ENCODE peak calls at places on chromosomes 1 and 21, in four cellular contexts. E is HCT116, L is OCI-LY7, M is MM.1S. X is an unnamed sample. For H3K4me1, the result is how much of the 10 kb centered on the place peaks cover.

GRCh38 chr1:232704694-232705680 is 75.1 kb upstream of the SIPA1L2 start:
- DNase-seq in L (no peak), M (no peak), E (peak), X (no peak)

GRCh38 chr1:40379785-40380452 is 6.4 kb downstream of the SMAP2 start:
- DNase-seq in L (no peak), E (no peak), M (no peak), X (no peak)

GRCh38 chr1:66412689-66413088 is 121.3 kb upstream of the SGIP1 start:
- DNase-seq in E (no peak), M (no peak), L (no peak), X (no peak)

GRCh38 chr1:145990249-145991097 is 5.9 kb downstream of the TXNIP start:
- DNase-seq in L (no peak), E (no peak), M (no peak), X (no peak)

GRCh38 chr1:19220991-19221390 is 10.9 kb upstream of the UBR4 start:
- DNase-seq in E (no peak), M (no peak), L (no peak), X (no peak)

GRCh38 chr1:5977494-5978444 is 14.5 kb downstream of the NPHP4 start:
- DNase-seq in M (no peak), L (no peak), E (no peak), X (no peak)

GRCh38 chr1:25174730-25175612 is 57.3 kb downstream of the SYF2 start:
- DNase-seq in M (no peak), E (no peak), L (no peak), X (no peak)

GRCh38 chr1:211420389-211420788 is 71.6 kb downstream of the RD3 start:
- DNase-seq in M (no peak), E (no peak), L (no peak), X (peak)

GRCh38 chr1:24390924-24391782 is 22.4 kb downstream of the STPG1 start:
- DNase-seq in E (peak), L (peak), M (peak), X (peak)

GRCh38 chr1:14968251-14968812 is 185.2 kb upstream of the TMEM51 start:
- DNase-seq in M (no peak), L (no peak), E (no peak), X (peak)

GRCh38 chr1:230939806-230940489 is 38.7 kb downstream of the TTC13 start:
- DNase-seq in M (no peak), L (no peak), E (no peak), X (no peak)

GRCh38 chr21:21151231-21151630 is 153.0 kb downstream of the NCAM2 start:
- DNase-seq in L (no peak), E (no peak), M (no peak), X (no peak)

GRCh38 chr21:21146587-21147373 is 148.6 kb downstream of the NCAM2 start:
- DNase-seq in M (no peak), E (no peak), L (no peak), X (no peak)

GRCh38 chr21:21148514-21148913 is 150.3 kb downstream of the NCAM2 start:
- DNase-seq in E (no peak), L (no peak), M (no peak), X (no peak)

GRCh38 chr21:21147374-21147745 is 149.2 kb downstream of the NCAM2 start:
- DNase-seq in E (no peak), L (no peak), M (no peak), X (no peak)

DNA sequence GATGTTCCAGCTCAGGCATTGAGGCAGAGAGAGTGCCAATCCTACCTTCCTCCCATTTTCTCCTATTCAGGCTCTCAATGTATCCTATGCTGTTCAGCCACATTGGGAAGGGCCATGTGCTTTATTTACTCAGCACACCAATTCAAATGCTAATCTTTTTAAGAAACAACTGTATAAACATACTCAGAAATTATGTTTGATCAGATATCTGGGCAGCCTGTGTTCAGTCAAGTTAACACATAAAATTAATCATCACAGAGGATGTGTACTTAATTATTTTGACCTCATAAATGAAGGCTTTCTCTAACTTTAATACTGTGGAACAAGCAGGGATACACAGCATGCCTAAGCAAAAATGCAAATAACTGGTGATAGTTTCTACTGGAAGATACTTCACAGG is 149.8 kb downstream of the NCAM2 start:
- DNase-seq in M (no peak), E (no peak), L (no peak), X (no peak)
- TF ChIP-seq EZH2phosphoT487 in M (no peak), E (no peak), L (no peak), X (no peak)

DNA sequence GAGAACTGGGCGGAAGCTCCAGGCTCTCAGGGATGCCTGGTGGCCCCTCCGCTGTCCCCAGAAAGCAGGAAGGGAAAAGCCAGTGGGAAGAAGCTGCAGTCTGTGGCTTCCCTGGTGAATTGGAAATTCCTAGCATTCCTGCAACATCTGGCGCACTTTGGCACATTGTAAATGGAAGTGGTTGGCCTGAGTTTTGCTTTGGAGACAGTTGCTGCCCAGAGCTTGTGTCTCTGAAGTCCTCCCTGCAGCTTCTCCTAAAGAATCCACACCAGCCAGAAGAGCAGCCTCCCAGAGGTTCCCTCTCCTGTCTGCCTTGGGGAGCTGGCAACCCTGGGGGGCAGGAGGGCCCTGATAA is 48.2 kb downstream of the ARHGEF10L start:
- DNase-seq in E (no peak), L (no peak), M (no peak), X (peak)
- H3K4me1 ChIP-seq in E (under half), L (under half), M (under half), X (under half)

GRCh38 chr21:16195476-16195875 is 465.7 kb downstream of the USP25 start:
- DNase-seq in E (no peak), L (no peak), M (peak), X (no peak)
- TF ChIP-seq EZH2phosphoT487 in E (no peak), L (no peak), M (no peak), X (no peak)

DNA sequence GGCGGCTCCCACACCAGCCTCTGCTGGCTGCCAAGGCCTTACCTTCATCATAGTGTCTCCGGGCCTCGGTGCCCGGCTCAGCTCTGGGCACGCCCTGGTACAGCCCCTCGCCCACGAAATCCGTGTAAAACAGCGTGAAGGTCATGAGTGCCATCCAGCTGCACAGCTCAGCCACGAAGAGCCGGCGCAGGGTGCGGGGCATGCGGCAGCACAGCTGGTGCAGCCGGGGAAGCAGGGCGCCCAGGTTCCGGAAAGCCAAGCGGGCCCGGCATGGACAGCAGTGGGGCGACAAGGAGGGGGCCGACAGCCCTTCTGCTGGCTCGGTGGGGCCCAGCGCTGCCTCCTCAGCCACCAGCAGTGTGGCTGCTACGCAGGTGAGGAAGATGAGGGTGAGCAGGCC is 17.5 kb downstream of the SLC45A3 start:
- DNase-seq in L (no peak), M (no peak), E (no peak), X (no peak)
- H3K4me1 ChIP-seq in L (half or more), M (under half), E (under half), X (under half)

DNA sequence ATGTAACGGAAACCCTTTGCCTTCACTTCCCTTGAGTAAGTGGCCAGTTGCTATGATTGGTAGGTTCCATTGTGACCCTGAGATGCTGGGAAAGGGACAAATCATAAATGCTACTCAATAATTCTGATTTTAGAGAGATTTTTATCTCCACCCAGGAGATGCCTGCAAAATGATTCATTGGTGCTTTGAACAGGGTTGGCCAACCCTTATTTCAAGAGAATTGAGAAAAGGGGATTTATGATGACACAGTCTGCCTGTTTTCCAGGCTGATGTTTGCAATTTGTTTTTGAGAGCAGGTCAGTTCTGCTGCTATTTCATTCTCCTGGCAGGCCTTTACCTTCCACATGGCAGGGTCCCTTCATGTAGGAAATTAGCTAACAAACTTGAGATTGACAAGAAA is 22.6 kb downstream of the XCL1 start:
- DNase-seq in E (no peak), M (no peak), L (no peak), X (no peak)
- TF ChIP-seq EZH2phosphoT487 in E (no peak), M (no peak), L (no peak), X (no peak)

GRCh38 chr1:116504308-116505156 is 66.3 kb downstream of the CD58 start:
- DNase-seq in L (peak), E (no peak), M (peak), X (no peak)

GRCh38 chr1:116508090-116508983 is 62.5 kb downstream of the CD58 start:
- DNase-seq in L (no peak), E (no peak), M (peak), X (no peak)

GRCh38 chr1:116508984-116509980 is 61.5 kb downstream of the CD58 start:
- DNase-seq in M (no peak), L (no peak), E (peak), X (no peak)

GRCh38 chr1:116503535-116504307 is 67.1 kb downstream of the CD58 start:
- DNase-seq in M (no peak), L (no peak), E (no peak), X (no peak)

DNA sequence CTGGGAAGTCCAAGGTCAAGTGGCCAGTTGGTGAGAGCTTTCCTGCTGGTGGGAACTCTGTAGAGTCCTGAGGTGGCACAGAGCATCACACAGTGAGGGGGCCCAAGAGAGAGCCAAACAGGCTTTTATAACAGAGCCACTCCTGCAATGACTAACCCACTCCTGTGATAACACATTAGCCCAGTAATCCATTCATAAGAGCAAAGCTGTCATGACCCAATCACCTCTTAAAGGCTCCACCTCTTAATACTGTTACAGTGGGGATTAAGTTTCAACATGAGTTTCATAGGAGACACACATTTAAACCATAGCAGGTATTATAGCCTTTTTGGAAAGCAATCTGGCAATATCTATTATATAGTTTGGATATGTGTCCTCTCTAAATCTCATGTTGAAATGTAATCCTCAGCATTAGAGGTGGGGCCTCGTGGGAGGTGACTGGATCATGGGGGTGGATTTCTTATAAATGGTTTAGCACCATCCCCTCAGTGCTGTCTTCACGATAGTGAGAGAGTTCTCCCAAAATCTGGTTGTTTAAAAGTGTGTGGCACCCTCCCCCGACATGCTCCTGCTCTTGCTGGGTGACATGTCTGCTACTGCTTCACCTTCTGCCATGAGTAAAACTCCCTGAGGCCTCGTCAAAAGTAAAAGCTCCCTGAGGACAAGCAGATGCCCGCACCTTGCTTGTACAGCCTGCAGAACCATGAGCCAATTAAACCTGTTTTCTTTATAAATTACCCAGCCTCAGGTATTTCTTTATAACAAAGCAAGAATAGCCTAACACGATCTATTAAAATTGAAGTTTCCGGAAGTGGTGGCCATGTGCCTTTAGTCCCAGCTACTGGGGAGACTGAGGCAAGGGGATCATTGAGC is 64.5 kb downstream of the CD58 start:
- DNase-seq in M (no peak), L (no peak), E (no peak), X (no peak)
- H3K4me1 ChIP-seq in M (half or more), L (under half), E (half or more), X (under half)

GRCh38 chr1:37691497-37692077 is 729 bp upstream of the CDCA8 start:
- DNase-seq in E (peak), M (peak), L (peak), X (peak)
- TF ChIP-seq EZH2phosphoT487 in E (no peak), M (no peak), L (no peak), X (no peak)

GRCh38 chr1:45621501-45621836 is 2.4 kb downstream of the CCDC17 start:
- DNase-seq in E (no peak), M (no peak), L (no peak), X (no peak)

GRCh38 chr1:45620588-45621500 is 3.0 kb downstream of the CCDC17 start:
- DNase-seq in E (no peak), L (no peak), M (no peak), X (no peak)

GRCh38 chr1:45617618-45618017 is 6.2 kb downstream of the CCDC17 start:
- DNase-seq in L (no peak), M (no peak), E (no peak), X (no peak)

GRCh38 chr1:45621895-45622266 is 2.0 kb downstream of the CCDC17 start:
- DNase-seq in M (no peak), E (no peak), L (no peak), X (no peak)

GRCh38 chr1:45619149-45619921 is 4.5 kb downstream of the CCDC17 start:
- DNase-seq in E (no peak), L (no peak), M (no peak), X (no peak)
- H3K4me1 ChIP-seq in E (under half), L (under half), M (under half), X (under half)

DNA sequence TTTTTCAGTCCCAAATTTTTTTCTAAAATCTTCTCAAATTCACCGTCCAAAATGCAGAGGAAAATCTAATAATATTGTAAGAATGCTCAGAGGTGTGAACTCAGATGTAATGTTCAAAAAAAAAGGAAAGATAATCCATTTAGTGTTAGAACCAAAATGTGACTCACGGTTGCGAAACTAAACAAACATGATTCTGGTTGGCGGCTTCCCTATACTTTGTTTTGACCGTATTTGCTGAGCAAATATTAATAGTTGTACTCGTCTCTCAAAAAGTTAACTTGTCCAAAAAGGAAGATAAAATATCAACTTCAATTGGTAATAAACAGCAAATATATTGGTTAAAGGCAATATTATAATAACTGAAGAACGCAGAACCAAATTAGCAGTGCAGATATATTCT is 34.4 kb downstream of the ZSWIM5 start:
- DNase-seq in M (no peak), E (no peak), L (no peak), X (no peak)
- TF ChIP-seq EZH2phosphoT487 in M (no peak), E (no peak), L (no peak), X (no peak)